ENCODE peak calls at places on chromosomes 4 and X, in nine cellular contexts. One of them, this sample, is unnamed.

GRCh38 chrX:86121916-86122315 is 26.3 kb upstream of the DACH2 start:
- DNase-seq in GM12864: no peak
- DNase-seq in Peyer's patch: no peak
- DNase-seq in lung: no peak
- DNase-seq in B cell: no peak
- DNase-seq in kidney epithelial cell: no peak
- DNase-seq in coronary artery: no peak
- DNase-seq in cardiac fibroblast: no peak
- DNase-seq in upper lobe of left lung: no peak
- DNase-seq in this sample: peak

GRCh38 chr4:154277164-154277563 is 214.4 kb downstream of the DCHS2 start:
- DNase-seq in GM12864: no peak
- DNase-seq in Peyer's patch: no peak
- DNase-seq in lung: no peak
- DNase-seq in B cell: no peak
- DNase-seq in kidney epithelial cell: no peak
- DNase-seq in coronary artery: no peak
- DNase-seq in cardiac fibroblast: no peak
- DNase-seq in upper lobe of left lung: no peak
- DNase-seq in this sample: no peak

GRCh38 chr4:23930750-23931488 is 41.1 kb upstream of the PPARGC1A start:
- DNase-seq in GM12864: no peak
- DNase-seq in Peyer's patch: no peak
- DNase-seq in lung: peak
- DNase-seq in B cell: no peak
- DNase-seq in kidney epithelial cell: peak
- DNase-seq in coronary artery: peak
- DNase-seq in cardiac fibroblast: peak
- DNase-seq in upper lobe of left lung: peak
- DNase-seq in this sample: peak

GRCh38 chrX:153642313-153642654 is 4.7 kb upstream of the DUSP9 start:
- DNase-seq in GM12864: no peak
- DNase-seq in Peyer's patch: no peak
- DNase-seq in lung: no peak
- DNase-seq in B cell: peak
- DNase-seq in kidney epithelial cell: no peak
- DNase-seq in coronary artery: no peak
- DNase-seq in cardiac fibroblast: no peak
- DNase-seq in upper lobe of left lung: no peak
- DNase-seq in this sample: peak

GRCh38 chr4:135186002-135186401 is 984.4 kb upstream of the PABPC4L start:
- DNase-seq in GM12864: no peak
- DNase-seq in Peyer's patch: no peak
- DNase-seq in lung: no peak
- DNase-seq in B cell: no peak
- DNase-seq in kidney epithelial cell: no peak
- DNase-seq in coronary artery: no peak
- DNase-seq in cardiac fibroblast: no peak
- DNase-seq in upper lobe of left lung: no peak
- DNase-seq in this sample: no peak

GRCh38 chr4:66357316-66357715 is 687.0 kb upstream of the EPHA5 start:
- DNase-seq in GM12864: no peak
- DNase-seq in Peyer's patch: no peak
- DNase-seq in lung: no peak
- DNase-seq in B cell: no peak
- DNase-seq in kidney epithelial cell: no peak
- DNase-seq in coronary artery: no peak
- DNase-seq in cardiac fibroblast: peak
- DNase-seq in upper lobe of left lung: no peak
- DNase-seq in this sample: no peak

GRCh38 chr4:39758176-39758575 is 60.2 kb downstream of the UBE2K start:
- DNase-seq in GM12864: no peak
- DNase-seq in Peyer's patch: no peak
- DNase-seq in lung: no peak
- DNase-seq in B cell: no peak
- DNase-seq in kidney epithelial cell: no peak
- DNase-seq in coronary artery: no peak
- DNase-seq in cardiac fibroblast: no peak
- DNase-seq in upper lobe of left lung: no peak
- DNase-seq in this sample: no peak

GRCh38 chrX:108224218-108224617 is 132.6 kb downstream of the ATG4A start:
- DNase-seq in GM12864: no peak
- DNase-seq in Peyer's patch: no peak
- DNase-seq in lung: no peak
- DNase-seq in B cell: no peak
- DNase-seq in kidney epithelial cell: peak
- DNase-seq in coronary artery: no peak
- DNase-seq in cardiac fibroblast: no peak
- DNase-seq in upper lobe of left lung: no peak
- DNase-seq in this sample: no peak

GRCh38 chr4:26413595-26413994 is 76.7 kb downstream of the CCKAR start:
- DNase-seq in GM12864: no peak
- DNase-seq in Peyer's patch: no peak
- DNase-seq in lung: no peak
- DNase-seq in B cell: no peak
- DNase-seq in kidney epithelial cell: no peak
- DNase-seq in coronary artery: no peak
- DNase-seq in cardiac fibroblast: no peak
- DNase-seq in upper lobe of left lung: no peak
- DNase-seq in this sample: no peak

GRCh38 chr4:185344743-185345538 is 50.8 kb downstream of the LRP2BP start:
- DNase-seq in GM12864: peak
- DNase-seq in Peyer's patch: no peak
- DNase-seq in lung: no peak
- DNase-seq in B cell: no peak
- DNase-seq in kidney epithelial cell: no peak
- DNase-seq in coronary artery: no peak
- DNase-seq in cardiac fibroblast: peak
- DNase-seq in upper lobe of left lung: no peak
- DNase-seq in this sample: no peak

GRCh38 chr4:153655928-153656327 is 28.2 kb upstream of the TLR2 start:
- DNase-seq in GM12864: no peak
- DNase-seq in Peyer's patch: no peak
- DNase-seq in lung: peak
- DNase-seq in B cell: no peak
- DNase-seq in kidney epithelial cell: no peak
- DNase-seq in coronary artery: no peak
- DNase-seq in cardiac fibroblast: peak
- DNase-seq in upper lobe of left lung: peak
- DNase-seq in this sample: no peak

GRCh38 chrX:68929332-68930150 is 100.7 kb downstream of the EFNB1 start:
- DNase-seq in GM12864: no peak
- DNase-seq in Peyer's patch: no peak
- DNase-seq in lung: no peak
- DNase-seq in B cell: no peak
- DNase-seq in kidney epithelial cell: peak
- DNase-seq in coronary artery: no peak
- DNase-seq in cardiac fibroblast: peak
- DNase-seq in upper lobe of left lung: no peak
- DNase-seq in this sample: no peak

GRCh38 chrX:28847423-28847822 is 260.2 kb downstream of the IL1RAPL1 start:
- DNase-seq in GM12864: no peak
- DNase-seq in Peyer's patch: no peak
- DNase-seq in lung: no peak
- DNase-seq in B cell: no peak
- DNase-seq in kidney epithelial cell: no peak
- DNase-seq in coronary artery: no peak
- DNase-seq in cardiac fibroblast: peak
- DNase-seq in upper lobe of left lung: no peak
- DNase-seq in this sample: no peak

GRCh38 chr4:10106421-10107039 is 10.1 kb downstream of the WDR1 start:
- DNase-seq in GM12864: no peak
- DNase-seq in Peyer's patch: peak
- DNase-seq in lung: peak
- DNase-seq in B cell: no peak
- DNase-seq in kidney epithelial cell: peak
- DNase-seq in coronary artery: peak
- DNase-seq in cardiac fibroblast: peak
- DNase-seq in upper lobe of left lung: peak
- DNase-seq in this sample: no peak

GRCh38 chrX:129646721-129647587 is 7.8 kb downstream of the APLN start:
- DNase-seq in GM12864: no peak
- DNase-seq in Peyer's patch: no peak
- DNase-seq in lung: no peak
- DNase-seq in B cell: no peak
- DNase-seq in kidney epithelial cell: no peak
- DNase-seq in coronary artery: peak
- DNase-seq in cardiac fibroblast: no peak
- DNase-seq in upper lobe of left lung: no peak
- DNase-seq in this sample: no peak

GRCh38 chrX:38326086-38326485 is 1.2 kb downstream of the RPGR start:
- DNase-seq in GM12864: no peak
- DNase-seq in Peyer's patch: no peak
- DNase-seq in lung: no peak
- DNase-seq in B cell: no peak
- DNase-seq in kidney epithelial cell: no peak
- DNase-seq in coronary artery: no peak
- DNase-seq in cardiac fibroblast: no peak
- DNase-seq in upper lobe of left lung: no peak
- DNase-seq in this sample: no peak

DNA sequence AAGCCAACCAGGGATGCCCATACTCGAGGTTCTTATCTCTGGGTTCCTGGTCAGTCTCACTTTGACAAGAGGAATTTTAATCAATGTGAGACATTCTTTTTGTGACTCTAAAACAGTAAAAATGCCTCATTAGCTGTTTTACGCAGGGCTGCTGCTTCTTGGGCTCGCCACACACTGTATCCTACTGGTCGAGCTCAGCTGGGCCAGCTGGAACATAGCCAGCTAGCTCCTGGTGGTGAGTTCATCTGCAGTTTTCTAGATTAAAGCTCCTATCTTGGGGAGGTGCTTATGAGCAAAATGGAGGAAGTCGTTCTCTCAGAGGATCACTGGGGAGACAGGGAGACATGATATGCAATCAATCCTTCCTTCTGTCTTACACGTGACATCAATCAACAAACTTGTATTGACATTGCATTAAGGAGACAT is 55.9 kb upstream of the LEF1 start:
- DNase-seq in GM12864: no peak
- DNase-seq in Peyer's patch: no peak
- DNase-seq in lung: no peak
- DNase-seq in B cell: no peak
- DNase-seq in kidney epithelial cell: no peak
- DNase-seq in coronary artery: no peak
- DNase-seq in cardiac fibroblast: peak
- DNase-seq in upper lobe of left lung: no peak
- DNase-seq in this sample: no peak
- TF ChIP-seq CTCF in GM12864: no peak
- TF ChIP-seq CTCF in Peyer's patch: no peak
- TF ChIP-seq CTCF in lung: no peak
- TF ChIP-seq CTCF in B cell: no peak
- TF ChIP-seq CTCF in kidney epithelial cell: no peak
- TF ChIP-seq CTCF in coronary artery: no peak
- TF ChIP-seq CTCF in cardiac fibroblast: no peak
- TF ChIP-seq CTCF in upper lobe of left lung: no peak
- TF ChIP-seq CTCF in this sample: no peak

DNA sequence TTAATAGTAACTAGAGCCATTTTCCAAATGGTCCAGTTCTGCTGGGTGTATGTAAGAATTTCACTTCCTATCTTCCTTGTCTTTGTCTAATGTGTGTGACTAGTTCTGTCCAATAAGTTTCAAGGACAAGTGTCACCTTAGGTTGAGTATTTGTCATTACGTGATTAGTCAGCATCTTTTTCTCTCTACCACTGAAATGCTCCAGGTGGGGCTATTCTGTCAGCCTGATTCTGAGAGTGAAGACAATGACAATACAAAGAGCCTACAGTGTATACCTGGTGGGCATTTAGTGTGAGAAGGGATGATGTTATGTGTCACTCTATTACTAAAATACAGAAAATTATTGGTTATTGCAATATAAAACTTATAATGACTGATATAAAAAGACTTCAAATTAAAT is 876.3 kb downstream of the C4orf33 start:
- DNase-seq in GM12864: no peak
- DNase-seq in Peyer's patch: no peak
- DNase-seq in lung: no peak
- DNase-seq in B cell: no peak
- DNase-seq in kidney epithelial cell: no peak
- DNase-seq in coronary artery: no peak
- DNase-seq in cardiac fibroblast: no peak
- DNase-seq in upper lobe of left lung: no peak
- DNase-seq in this sample: no peak
- TF ChIP-seq CTCF in GM12864: no peak
- TF ChIP-seq CTCF in Peyer's patch: no peak
- TF ChIP-seq CTCF in lung: no peak
- TF ChIP-seq CTCF in B cell: no peak
- TF ChIP-seq CTCF in kidney epithelial cell: no peak
- TF ChIP-seq CTCF in coronary artery: no peak
- TF ChIP-seq CTCF in cardiac fibroblast: no peak
- TF ChIP-seq CTCF in upper lobe of left lung: no peak
- TF ChIP-seq CTCF in this sample: no peak

GRCh38 chr4:143329985-143330384 is 6.7 kb upstream of the GAB1 start:
- DNase-seq in GM12864: no peak
- DNase-seq in Peyer's patch: no peak
- DNase-seq in lung: no peak
- DNase-seq in B cell: no peak
- DNase-seq in kidney epithelial cell: no peak
- DNase-seq in coronary artery: no peak
- DNase-seq in cardiac fibroblast: no peak
- DNase-seq in upper lobe of left lung: no peak
- DNase-seq in this sample: no peak
- TF ChIP-seq CTCF in GM12864: no peak
- TF ChIP-seq CTCF in Peyer's patch: no peak
- TF ChIP-seq CTCF in lung: no peak
- TF ChIP-seq CTCF in B cell: no peak
- TF ChIP-seq CTCF in kidney epithelial cell: no peak
- TF ChIP-seq CTCF in coronary artery: no peak
- TF ChIP-seq CTCF in cardiac fibroblast: no peak
- TF ChIP-seq CTCF in upper lobe of left lung: no peak
- TF ChIP-seq CTCF in this sample: no peak

GRCh38 chrX:131816551-131817136 is 206.5 kb upstream of the STK26 start:
- DNase-seq in GM12864: no peak
- DNase-seq in Peyer's patch: peak
- DNase-seq in lung: peak
- DNase-seq in B cell: peak
- DNase-seq in kidney epithelial cell: peak
- DNase-seq in coronary artery: no peak
- DNase-seq in cardiac fibroblast: no peak
- DNase-seq in upper lobe of left lung: peak
- DNase-seq in this sample: no peak
- TF ChIP-seq CTCF in GM12864: no peak
- TF ChIP-seq CTCF in Peyer's patch: peak
- TF ChIP-seq CTCF in lung: peak
- TF ChIP-seq CTCF in B cell: peak
- TF ChIP-seq CTCF in kidney epithelial cell: no peak
- TF ChIP-seq CTCF in coronary artery: peak
- TF ChIP-seq CTCF in cardiac fibroblast: no peak
- TF ChIP-seq CTCF in upper lobe of left lung: peak
- TF ChIP-seq CTCF in this sample: no peak

DNA sequence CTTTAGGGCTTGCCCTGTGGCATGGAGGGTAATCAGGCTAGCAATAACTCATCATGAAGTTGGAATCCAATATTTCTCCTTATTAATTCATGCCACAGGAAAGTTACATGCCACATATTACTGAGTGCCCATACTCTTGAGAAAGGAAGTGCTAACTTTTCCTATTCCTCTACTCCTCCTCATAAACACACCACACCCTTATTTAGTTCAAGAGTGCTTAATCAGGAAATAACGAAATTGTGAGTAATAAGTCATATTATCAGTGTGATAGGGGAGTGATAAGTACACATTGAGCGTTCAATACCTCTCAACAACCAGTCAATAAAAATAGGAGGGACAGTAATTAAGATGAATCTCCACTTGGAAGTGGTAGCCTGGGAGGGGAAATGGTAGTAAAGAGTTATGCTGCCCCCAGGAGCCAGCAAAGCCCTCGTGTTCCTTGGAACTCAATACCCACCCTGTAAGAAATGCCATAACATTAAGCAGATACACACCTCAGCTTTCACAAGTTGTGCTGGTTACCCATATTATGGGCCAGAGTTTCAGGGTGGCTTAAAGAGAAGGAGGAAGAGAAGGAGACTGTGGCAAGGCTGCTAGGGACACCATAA is 410.0 kb upstream of the NR3C2 start:
- DNase-seq in GM12864: no peak
- DNase-seq in Peyer's patch: no peak
- DNase-seq in lung: no peak
- DNase-seq in B cell: no peak
- DNase-seq in kidney epithelial cell: no peak
- DNase-seq in coronary artery: no peak
- DNase-seq in cardiac fibroblast: no peak
- DNase-seq in upper lobe of left lung: no peak
- DNase-seq in this sample: no peak
- TF ChIP-seq CTCF in GM12864: no peak
- TF ChIP-seq CTCF in Peyer's patch: no peak
- TF ChIP-seq CTCF in lung: no peak
- TF ChIP-seq CTCF in B cell: no peak
- TF ChIP-seq CTCF in kidney epithelial cell: no peak
- TF ChIP-seq CTCF in coronary artery: no peak
- TF ChIP-seq CTCF in cardiac fibroblast: no peak
- TF ChIP-seq CTCF in upper lobe of left lung: no peak
- TF ChIP-seq CTCF in this sample: no peak